ENCODE peak calls at places on chromosomes 11 and 22, in eight cellular contexts. P is anterior cingulate cortex, O is activated T-cell treated with anti-CD3 and anti-CD28 coated beads for 1 hour, D is AG09309, R is activated T-helper 1 cell treated with Interleukin-2 at 50 U/mL for 16 hours, S is psoas muscle, F is esophagus squamous epithelium, N is ureter. B is an unnamed sample.

GRCh38 chr11:63854696-63855095 is 15.8 kb downstream of the MARK2 start:
- DNase-seq in N (no peak), P (no peak), D (no peak), S (no peak), F (no peak), R (no peak), O (no peak), B (no peak)

GRCh38 chr22:44622685-44623084 is 79.3 kb upstream of the PRR5 start:
- DNase-seq in O (no peak), P (no peak), N (no peak), S (no peak), D (no peak), F (no peak), R (no peak), B (no peak)

GRCh38 chr11:123430736-123431356 is 777 bp downstream of the GRAMD1B start:
- DNase-seq in S (peak), N (peak), P (peak), F (no peak), R (peak), D (no peak), O (peak), B (peak)

GRCh38 chr11:74138572-74138971 is 32.2 kb downstream of the C2CD3 start:
- DNase-seq in S (no peak), F (no peak), N (peak), P (no peak), R (no peak), D (peak), O (no peak), B (no peak)

GRCh38 chr11:91927448-91927847 is 297.2 kb upstream of the FAT3 start:
- DNase-seq in P (no peak), O (no peak), N (no peak), R (no peak), S (no peak), F (no peak), D (no peak), B (no peak)

GRCh38 chr11:1232328-1233321 is 9.8 kb downstream of the MUC5B start:
- DNase-seq in O (no peak), S (peak), N (no peak), D (no peak), P (no peak), R (no peak), F (no peak), B (peak)

GRCh38 chr11:111976614-111977140 is 39.5 kb downstream of the DIXDC1 start:
- DNase-seq in N (peak), S (peak), F (no peak), R (no peak), D (no peak), P (no peak), O (no peak), B (no peak)

GRCh38 chr11:67060111-67060522 is 3.5 kb downstream of the RHOD start:
- DNase-seq in F (no peak), N (no peak), O (no peak), S (no peak), R (no peak), D (no peak), P (no peak), B (peak)

GRCh38 chr22:25564979-25565677 is 653 bp downstream of the GRK3 start:
- DNase-seq in O (peak), D (no peak), P (no peak), F (no peak), N (no peak), R (no peak), S (peak), B (peak)

GRCh38 chr11:68142028-68142412 is 20.8 kb upstream of the CHKA start:
- DNase-seq in F (no peak), P (no peak), O (peak), N (peak), R (no peak), S (no peak), D (no peak), B (peak)

GRCh38 chr22:22033803-22034468 is 51.3 kb upstream of the TOP3B start:
- DNase-seq in F (no peak), O (no peak), S (no peak), D (no peak), R (no peak), N (no peak), P (no peak), B (no peak)

GRCh38 chr11:57144075-57144474 is 37.7 kb upstream of the LRRC55 start:
- DNase-seq in P (no peak), O (no peak), R (no peak), D (no peak), S (no peak), F (no peak), N (no peak), B (no peak)

GRCh38 chr22:50208939-50209892 is 8.4 kb downstream of the SELENOO start:
- DNase-seq in F (no peak), P (no peak), S (no peak), O (no peak), D (no peak), R (no peak), N (peak), B (no peak)

GRCh38 chr11:72584293-72584921 is 89.8 kb downstream of the PDE2A start:
- DNase-seq in R (peak), N (peak), D (no peak), S (peak), O (peak), F (no peak), P (no peak), B (peak)

GRCh38 chr22:38068641-38069371 is 11.6 kb downstream of the PICK1 start:
- DNase-seq in O (no peak), S (peak), N (no peak), F (no peak), P (no peak), R (no peak), D (no peak), B (no peak)

GRCh38 chr22:17648564-17648963 is 10.0 kb downstream of the BCL2L13 start:
- DNase-seq in N (no peak), F (no peak), O (no peak), P (no peak), D (no peak), R (no peak), S (no peak), B (no peak)

GRCh38 chr11:71294846-71295600 is 42.6 kb upstream of the SHANK2 start:
- DNase-seq in F (no peak), R (no peak), D (no peak), N (peak), P (no peak), S (no peak), O (no peak), B (peak)

GRCh38 chr22:43110444-43110926 is at the start of gene BIK:
- DNase-seq in S (peak), O (peak), N (peak), D (no peak), F (no peak), P (no peak), R (peak), B (peak)

GRCh38 chr22:29187831-29188230 is 17.9 kb upstream of the EMID1 start:
- DNase-seq in P (no peak), O (no peak), R (no peak), N (no peak), F (no peak), D (no peak), S (no peak), B (no peak)

GRCh38 chr11:69812256-69812655 is 7.0 kb downstream of the FGF3 start:
- DNase-seq in D (no peak), F (no peak), S (no peak), P (no peak), N (no peak), O (no peak), R (no peak), B (no peak)

GRCh38 chr22:47558828-47559700 is 796.6 kb downstream of the TBC1D22A start:
- DNase-seq in R (no peak), S (no peak), O (no peak), P (no peak), F (no peak), N (no peak), D (no peak), B (peak)

GRCh38 chr22:47397673-47398072 is 635.2 kb downstream of the TBC1D22A start:
- DNase-seq in O (no peak), D (no peak), N (no peak), P (no peak), S (no peak), F (no peak), R (no peak), B (no peak)

GRCh38 chr11:14117632-14118031 is 155.1 kb downstream of the SPON1 start:
- DNase-seq in F (no peak), O (no peak), N (no peak), D (no peak), S (no peak), P (no peak), R (no peak), B (no peak)

GRCh38 chr11:123457187-123457770 is 27.2 kb downstream of the GRAMD1B start:
- DNase-seq in O (no peak), R (no peak), D (no peak), P (no peak), S (no peak), N (no peak), F (no peak), B (no peak)

GRCh38 chr11:46075168-46075567 is 46.1 kb downstream of the PHF21A start:
- DNase-seq in N (no peak), P (no peak), F (no peak), S (no peak), O (no peak), R (no peak), D (no peak), B (no peak)

B was measured in left lobe of liver.